ENCODE peak calls at places on chromosomes 3 and 15, in five cellular contexts. L is GM12878, D is GM23338, H is HCT116, F is K562. P is an unnamed sample.

GRCh38 chr3:195247863-195248189 is 23.1 kb downstream of the XXYLT1 start:
- DNase-seq in L (no peak), D (no peak), H (no peak), F (no peak), P (no peak)

GRCh38 chr3:70856414-70857162 is 544.1 kb upstream of the MDFIC2 start:
- DNase-seq in L (no peak), D (no peak), H (no peak), F (no peak), P (peak; percentile 42)

GRCh38 chr3:61008168-61008737 is 243.0 kb downstream of the FHIT start:
- DNase-seq in L (no peak), D (no peak), H (no peak), F (no peak), P (no peak)

GRCh38 chr15:85920926-85921325 is 126.2 kb upstream of the KLHL25 start:
- DNase-seq in L (no peak), D (no peak), H (no peak), F (no peak), P (no peak)

GRCh38 chr15:100687532-100688215 is 85.3 kb downstream of the ASB7 start:
- DNase-seq in L (no peak), D (no peak), H (no peak), F (no peak), P (no peak)

GRCh38 chr3:193805448-193805847 is 212.4 kb downstream of the OPA1 start:
- DNase-seq in L (no peak), D (no peak), H (peak; percentile 77), F (peak; percentile 36), P (peak; percentile 68)

GRCh38 chr3:24683090-24683489 is 188.4 kb upstream of the THRB start:
- DNase-seq in L (no peak), D (no peak), H (no peak), F (no peak), P (no peak)

GRCh38 chr3:11288786-11289637 is 16.8 kb downstream of the ATG7 start:
- DNase-seq in L (peak; percentile 71), D (no peak), H (peak; percentile 18), F (peak; percentile 32), P (peak; percentile 95)

GRCh38 chr3:65039754-65040210 is 352.0 kb upstream of the ADAMTS9 start:
- DNase-seq in L (no peak), D (no peak), H (peak; percentile 18), F (peak; percentile 77), P (peak; percentile 59)

GRCh38 chr3:123406598-123406997 is 42.3 kb downstream of the ADCY5 start:
- DNase-seq in L (no peak), D (no peak), H (no peak), F (no peak), P (no peak)

GRCh38 chr15:44038801-44039200 is 156.3 kb downstream of the FRMD5 start:
- DNase-seq in L (no peak), D (peak; percentile 86), H (no peak), F (no peak), P (no peak)

GRCh38 chr15:90650117-90650955 is 66.8 kb upstream of the BLM start:
- DNase-seq in L (no peak), D (no peak), H (no peak), F (no peak), P (peak; percentile 90)

GRCh38 chr3:45568848-45569247 is 25.7 kb upstream of the LIMD1 start:
- DNase-seq in L (no peak), D (no peak), H (no peak), F (no peak), P (no peak)

GRCh38 chr15:60392986-60393811 is 4.6 kb downstream of the ANXA2 start:
- DNase-seq in L (no peak), D (no peak), H (peak; percentile 98), F (peak; percentile 27), P (peak; percentile 94)

GRCh38 chr3:188796122-188796631 is 375.6 kb upstream of the TPRG1 start:
- DNase-seq in L (no peak), D (no peak), H (no peak), F (no peak), P (peak; percentile 52)

GRCh38 chr15:48389701-48390143 is 58.5 kb downstream of the DUT start:
- DNase-seq in L (no peak), D (no peak), H (no peak), F (no peak), P (peak; percentile 29)

GRCh38 chr3:197697355-197697754 is 39.3 kb downstream of the RUBCN start:
- DNase-seq in L (no peak), D (no peak), H (no peak), F (no peak), P (no peak)

GRCh38 chr15:74400915-74401757 is 32.6 kb downstream of the SEMA7A start:
- DNase-seq in L (peak; percentile 75), D (no peak), H (no peak), F (no peak), P (no peak)
- H3K4me3 ChIP-seq in L (peak overlapping the region; percentile 59), D (no peak overlapping the region), H (peak overlapping the region; percentile 49), F (no peak overlapping the region), P (no peak overlapping the region)

GRCh38 chr3:15610083-15610482 is 8.5 kb downstream of the BTD start:
- DNase-seq in L (no peak), D (no peak), H (peak; percentile 21), F (no peak), P (no peak)
- TF ChIP-seq POLR2AphosphoS5 in L (no peak), D (no peak), H (no peak), F (no peak), P (no peak)

GRCh38 chr3:13076255-13076654 is 3.0 kb upstream of the IQSEC1 start:
- DNase-seq in L (no peak), D (no peak), H (no peak), F (no peak), P (no peak)

GRCh38 chr3:13073042-13073906 is at the start of gene IQSEC1:
- DNase-seq in L (no peak), D (peak; percentile 90), H (no peak), F (peak; percentile 56), P (no peak)

GRCh38 chr3:13072239-13073041 is 789 bp downstream of the IQSEC1 start:
- DNase-seq in L (peak; percentile 36), D (peak; percentile 60), H (no peak), F (no peak), P (no peak)

GRCh38 chr3:13075318-13075717 is 2.1 kb upstream of the IQSEC1 start:
- DNase-seq in L (no peak), D (no peak), H (no peak), F (no peak), P (no peak)

DNA sequence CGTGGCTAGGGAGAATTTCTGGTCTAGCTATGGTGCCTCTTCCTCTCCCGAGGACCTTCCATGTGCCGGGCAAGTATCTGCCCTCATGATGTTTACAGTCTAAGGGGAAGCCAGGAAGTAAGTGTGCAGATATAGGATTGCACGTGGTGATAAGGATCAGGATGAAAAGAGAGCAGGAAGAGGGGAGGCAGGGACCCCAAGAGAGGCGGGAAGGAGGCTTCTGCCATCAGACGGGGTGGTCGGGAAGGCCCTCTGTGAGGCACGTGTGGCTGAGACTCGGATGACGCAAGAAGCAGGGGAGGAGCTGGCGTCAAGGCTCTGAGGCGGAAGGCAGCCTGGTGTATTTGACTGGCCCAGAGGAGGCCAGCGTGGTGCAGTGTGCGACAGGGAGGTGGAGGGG is 747 bp upstream of the IQSEC1 start:
- DNase-seq in L (no peak), D (peak; percentile 50), H (no peak), F (no peak), P (no peak)
- TF ChIP-seq EZH2 in L (no peak), D (no peak), H (no peak), F (no peak), P (no peak)

GRCh38 chr15:55872471-55872870 is 120.9 kb downstream of the NEDD4 start:
- DNase-seq in L (no peak), D (no peak), H (no peak), F (no peak), P (peak; percentile 59)

GRCh38 chr15:55869660-55870059 is 123.8 kb downstream of the NEDD4 start:
- DNase-seq in L (no peak), D (no peak), H (no peak), F (no peak), P (no peak)

GRCh38 chr15:55879181-55879580 is 114.2 kb downstream of the NEDD4 start:
- DNase-seq in L (no peak), D (no peak), H (no peak), F (no peak), P (peak; percentile 63)

GRCh38 chr15:55868707-55869106 is 124.7 kb downstream of the NEDD4 start:
- DNase-seq in L (no peak), D (no peak), H (no peak), F (no peak), P (no peak)

GRCh38 chr15:55873024-55873745 is 120.2 kb downstream of the NEDD4 start:
- DNase-seq in L (no peak), D (no peak), H (no peak), F (no peak), P (peak; percentile 84)
- H3K4me3 ChIP-seq in L (no peak overlapping the region), D (no peak overlapping the region), H (no peak overlapping the region), F (no peak overlapping the region), P (peak overlapping the region; percentile 10)

GRCh38 chr15:32919749-32920414 is 202.1 kb downstream of the GREM1 start:
- DNase-seq in L (no peak), D (no peak), H (no peak), F (no peak), P (no peak)
- TF ChIP-seq POLR2AphosphoS5 in L (no peak), D (no peak), H (no peak), F (no peak), P (no peak)

GRCh38 chr3:53845881-53846133 is 412 bp downstream of the CHDH start:
- DNase-seq in L (no peak), D (no peak), H (no peak), F (peak; percentile 10), P (no peak)
- TF ChIP-seq EZH2 in L (no peak), D (no peak), H (no peak), F (no peak), P (peak; percentile 91)

DNA sequence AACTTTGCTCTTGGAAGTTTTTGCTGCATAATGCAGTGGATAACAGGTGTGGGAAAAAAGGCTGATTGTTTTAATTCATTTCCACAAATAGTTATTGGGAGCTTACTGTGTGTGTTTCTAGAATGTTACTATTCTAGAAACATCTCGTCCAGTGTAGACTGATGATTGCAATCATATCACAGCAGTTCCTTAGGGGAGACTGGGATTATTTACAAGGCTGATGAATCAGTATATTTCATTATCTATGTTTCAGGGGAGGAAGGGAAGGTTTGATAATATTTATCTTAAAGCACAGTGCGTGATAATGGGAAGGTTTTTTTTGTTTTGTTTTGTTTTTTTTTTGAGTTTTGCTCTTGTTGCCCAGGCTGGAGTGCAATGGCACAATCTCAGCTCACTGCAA is 2.4 kb downstream of the USP13 start:
- DNase-seq in L (no peak), D (no peak), H (no peak), F (no peak), P (no peak)
- H3K4me3 ChIP-seq in L (peak overlapping the region; percentile 99), D (no peak overlapping the region), H (no peak overlapping the region), F (no peak overlapping the region), P (no peak overlapping the region)

GRCh38 chr3:69761896-69762789 is 22.9 kb downstream of the MITF start:
- DNase-seq in L (no peak), D (no peak), H (no peak), F (no peak), P (no peak)
- TF ChIP-seq POLR2AphosphoS5 in L (no peak), D (no peak), H (no peak), F (no peak), P (no peak)